ENCODE peak calls at places on chromosomes 1 and 21, in seven cellular contexts. S is BE2C; U is CD8-positive, alpha-beta memory T cell; J is uterus; V is H1; Q is NT2/D1; D is IMR-90. C is an unnamed sample.

GRCh38 chr1:69401894-69402293 is 165.8 kb upstream of the LRRC7 start:
- DNase-seq in D (no peak), S (no peak), Q (no peak), U (no peak), J (no peak), V (no peak), C (no peak)

GRCh38 chr1:153233448-153233847 is 16.1 kb downstream of the PRR9 start:
- DNase-seq in S (no peak), V (no peak), D (no peak), U (no peak), J (no peak), Q (no peak), C (no peak)

GRCh38 chr1:77906146-77906545 is 17.7 kb downstream of the NEXN start:
- DNase-seq in V (no peak), J (no peak), Q (no peak), U (no peak), S (no peak), D (no peak), C (no peak)

GRCh38 chr1:113734357-113735055 is 24.8 kb downstream of the PHTF1 start:
- DNase-seq in S (no peak), V (no peak), J (no peak), Q (no peak), D (no peak), U (no peak), C (no peak)

GRCh38 chr1:159964144-159964543 is 10.1 kb upstream of the SLAMF9 start:
- DNase-seq in Q (no peak), V (no peak), U (no peak), D (no peak), J (no peak), S (no peak), C (no peak)

GRCh38 chr1:77831566-77831965 is 52.1 kb downstream of the MIGA1 start:
- DNase-seq in J (no peak), Q (no peak), U (no peak), V (no peak), D (peak; percentile 8), S (no peak), C (no peak)

GRCh38 chr1:59477867-59478266 is 181.0 kb downstream of the FGGY start:
- DNase-seq in D (no peak), U (no peak), J (no peak), V (no peak), S (no peak), Q (no peak), C (no peak)

GRCh38 chr1:232168513-232168912 is 461.4 kb downstream of the SIPA1L2 start:
- DNase-seq in D (no peak), J (no peak), U (no peak), Q (no peak), S (no peak), V (no peak), C (no peak)

GRCh38 chr1:25616080-25616931 is at the start of gene MAN1C1:
- DNase-seq in J (peak; percentile 85), Q (peak; percentile 92), D (peak; percentile 73), S (peak; percentile 89), U (peak; percentile 87), V (peak; percentile 83), C (peak; percentile 86)

GRCh38 chr1:85289207-85289847 is 12.9 kb upstream of the BCL10 start:
- DNase-seq in U (no peak), J (no peak), S (no peak), Q (no peak), D (peak; percentile 97), V (no peak), C (no peak)

GRCh38 chr1:30330644-30331043 is 392.7 kb downstream of the MATN1 start:
- DNase-seq in V (no peak), Q (no peak), S (no peak), D (no peak), J (no peak), U (no peak), C (no peak)

GRCh38 chr1:156937883-156938282 is 17.5 kb downstream of the LRRC71 start:
- DNase-seq in Q (no peak), D (no peak), J (no peak), V (no peak), U (no peak), S (no peak), C (no peak)

GRCh38 chr1:153485880-153486279 is 25.4 kb upstream of the S100A7 start:
- DNase-seq in S (peak; percentile 81), J (peak; percentile 44), D (no peak), U (no peak), Q (no peak), V (no peak), C (no peak)

GRCh38 chr1:183238071-183238470 is 52.0 kb downstream of the LAMC2 start:
- DNase-seq in U (no peak), J (no peak), Q (no peak), V (no peak), D (peak; percentile 69), S (no peak), C (no peak)

GRCh38 chr21:38254970-38255369 is 1.8 kb upstream of the KCNJ15 start:
- DNase-seq in S (no peak), Q (no peak), J (no peak), D (no peak), U (no peak), V (no peak), C (no peak)

GRCh38 chr1:79041666-79042065 is 35.1 kb upstream of the ADGRL4 start:
- DNase-seq in J (no peak), D (peak; percentile 20), U (no peak), Q (no peak), V (no peak), S (no peak), C (no peak)

GRCh38 chr21:41567901-41568510 is 60.0 kb upstream of the TMPRSS2 start:
- DNase-seq in U (no peak), Q (no peak), D (no peak), J (no peak), S (no peak), V (no peak), C (no peak)

GRCh38 chr1:1212780-1213152 is 1.2 kb downstream of the TNFRSF4 start:
- DNase-seq in J (no peak), S (peak; percentile 14), U (no peak), V (no peak), Q (no peak), D (peak; percentile 11), C (peak; percentile 45)

GRCh38 chr1:37399830-37400790 is 74.3 kb upstream of the ZC3H12A start:
- DNase-seq in Q (no peak), U (no peak), D (no peak), J (no peak), S (no peak), V (no peak), C (no peak)

GRCh38 chr21:30194701-30195299 is 21.1 kb downstream of the CLDN8 start:
- DNase-seq in J (no peak), Q (peak; percentile 83), S (peak; percentile 30), D (no peak), U (no peak), V (no peak), C (no peak)

GRCh38 chr1:233395852-233396646 is 68.5 kb downstream of the MAP3K21 start:
- DNase-seq in J (no peak), S (no peak), D (no peak), V (no peak), Q (no peak), U (no peak), C (no peak)

GRCh38 chr1:29809446-29810120 is 573.3 kb downstream of the PTPRU start:
- DNase-seq in S (no peak), D (no peak), U (no peak), Q (no peak), V (no peak), J (no peak), C (no peak)

GRCh38 chr21:44791246-44791645 is 10.4 kb downstream of the UBE2G2 start:
- DNase-seq in U (no peak), D (no peak), Q (no peak), S (no peak), J (no peak), V (no peak), C (no peak)

DNA sequence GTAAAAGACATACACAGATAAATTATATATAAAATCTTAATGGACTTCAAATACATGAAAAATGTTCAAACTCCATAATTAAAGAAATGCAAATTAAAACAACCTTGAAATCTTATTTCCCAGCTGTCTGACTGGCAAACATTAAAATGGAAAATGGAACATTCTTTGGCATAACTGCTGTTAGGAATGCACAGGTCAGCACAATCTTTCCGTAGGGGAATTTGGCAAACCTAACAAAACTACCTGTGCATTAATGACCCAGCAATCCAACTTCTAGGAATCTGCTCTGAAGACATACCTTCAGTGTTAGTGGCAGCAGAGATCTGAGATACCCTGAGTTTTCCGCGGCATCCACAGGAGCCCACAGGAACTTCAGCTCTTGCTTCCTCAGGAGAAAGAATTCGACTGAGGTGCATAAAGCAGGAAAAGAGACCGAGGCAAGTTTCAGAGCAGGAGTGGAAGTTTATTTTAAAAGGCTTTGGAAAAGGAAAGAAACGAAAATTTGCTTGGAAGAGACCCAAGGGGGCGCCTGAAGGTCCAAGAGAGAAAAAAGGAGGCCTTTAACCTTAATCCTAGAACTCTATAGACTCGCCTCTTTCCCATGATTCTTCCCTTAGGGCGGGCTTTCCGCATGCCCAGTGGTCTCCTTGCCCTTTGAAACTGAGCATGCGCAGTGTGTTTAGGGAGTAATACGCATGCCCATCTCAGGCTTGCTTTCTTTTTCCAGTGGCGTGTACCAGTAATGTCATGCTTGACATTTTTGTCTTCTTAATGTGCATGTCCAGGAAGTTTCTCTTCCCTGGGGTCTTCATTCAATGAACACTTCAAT is 24.8 kb downstream of the LYPD8 start:
- DNase-seq in V (no peak), D (no peak), U (no peak), J (no peak), Q (no peak), S (peak; percentile 68), C (no peak)
- H3K9me3 ChIP-seq in V (peaks cover 40% of the 10 kb centered on the region), D (peaks cover 10% of the 10 kb centered on the region), U (no peaks in the 10 kb centered on the region), J (no peaks in the 10 kb centered on the region), Q (no peaks in the 10 kb centered on the region), S (no peaks in the 10 kb centered on the region), C (no peaks in the 10 kb centered on the region)

DNA sequence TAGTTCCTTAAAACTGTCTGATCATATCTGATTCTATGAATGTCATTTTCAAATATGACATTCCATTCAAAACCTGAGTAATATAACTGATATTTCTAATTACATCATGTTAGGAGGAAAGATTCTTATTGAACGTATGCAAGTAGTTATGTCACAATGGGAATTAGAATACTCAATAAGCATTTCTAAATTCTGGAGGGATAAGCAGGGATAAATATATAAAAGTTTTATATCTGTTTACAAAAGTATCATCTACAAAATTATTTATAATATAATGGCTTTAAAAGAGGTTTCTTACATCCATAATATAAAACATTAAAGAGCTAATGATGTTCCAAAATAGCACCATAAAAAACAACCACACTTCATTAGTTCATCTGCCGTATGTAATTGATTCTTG is at the start of gene OR14A2:
- DNase-seq in D (no peak), U (no peak), V (no peak), Q (no peak), S (no peak), J (no peak), C (no peak)
- H3K9me3 ChIP-seq in D (peaks cover 15% of the 10 kb centered on the region), U (no peaks in the 10 kb centered on the region), V (peaks cover 52% of the 10 kb centered on the region), Q (no peaks in the 10 kb centered on the region), S (no peaks in the 10 kb centered on the region), J (no peaks in the 10 kb centered on the region), C (peaks cover 2% of the 10 kb centered on the region)

DNA sequence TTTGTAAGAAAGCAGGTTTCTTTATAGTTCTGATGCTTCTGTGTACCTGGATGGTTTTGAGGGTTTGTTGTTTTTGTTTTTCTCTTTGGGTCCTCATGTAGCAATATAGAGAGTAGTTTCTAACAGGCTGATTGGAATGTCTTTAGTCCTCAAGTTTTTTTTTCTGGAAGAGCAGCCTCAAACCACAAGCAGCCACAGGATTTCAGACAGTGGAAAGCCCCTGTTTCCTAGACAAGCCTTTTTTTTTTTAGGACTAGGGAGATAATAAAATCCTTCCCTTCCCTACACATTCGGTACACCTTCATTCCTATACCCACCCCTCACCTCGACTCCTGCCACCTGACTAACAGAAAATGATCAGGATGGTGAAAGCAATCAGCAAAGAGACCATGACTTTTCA is 47.6 kb downstream of the ACP6 start:
- DNase-seq in J (no peak), V (no peak), Q (no peak), S (no peak), D (peak; percentile 69), U (no peak), C (no peak)
- H3K9me3 ChIP-seq in J (no peaks in the 10 kb centered on the region), V (no peaks in the 10 kb centered on the region), Q (no peaks in the 10 kb centered on the region), S (no peaks in the 10 kb centered on the region), D (no peaks in the 10 kb centered on the region), U (no peaks in the 10 kb centered on the region), C (no peaks in the 10 kb centered on the region)

GRCh38 chr21:9730866-9731265 is 790.5 kb upstream of the TPTE start:
- DNase-seq in D (no peak), Q (no peak), J (no peak), U (no peak), S (no peak), V (no peak), C (no peak)
- H3K9me3 ChIP-seq in D (peaks cover 14% of the 10 kb centered on the region), Q (peaks cover 13% of the 10 kb centered on the region), J (no peaks in the 10 kb centered on the region), U (peaks cover 4% of the 10 kb centered on the region), S (peaks cover 6% of the 10 kb centered on the region), V (peaks cover 54% of the 10 kb centered on the region), C (no peaks in the 10 kb centered on the region)